ENCODE peak calls at places on chromosome 18, in four cellular contexts. R is GM12892, U is IMR-90, A is transverse colon. M is an unnamed sample.

GRCh38 chr18:21342372-21342771 is 100.3 kb downstream of the GREB1L start:
- DNase-seq in R (no peak), U (no peak), A (no peak), M (no peak)

GRCh38 chr18:32669549-32670165 is 103.2 kb downstream of the KLHL14 start:
- DNase-seq in R (no peak), U (no peak), A (no peak), M (no peak)

GRCh38 chr18:54742654-54743053 is 85.6 kb upstream of the RAB27B start:
- DNase-seq in R (no peak), U (peak), A (peak), M (no peak)

GRCh38 chr18:23711421-23711820 is 22.2 kb downstream of the LAMA3 start:
- DNase-seq in R (no peak), U (no peak), A (no peak), M (no peak)

GRCh38 chr18:31386683-31387082 is 10.1 kb downstream of the DSG4 start:
- DNase-seq in R (no peak), U (no peak), A (no peak), M (no peak)

GRCh38 chr18:63785031-63785430 is 9.8 kb downstream of the SERPINB7 start:
- DNase-seq in R (no peak), U (no peak), A (no peak), M (no peak)

GRCh38 chr18:72075040-72075439 is 469.1 kb downstream of the CBLN2 start:
- DNase-seq in R (no peak), U (no peak), A (no peak), M (no peak)

GRCh38 chr18:59902180-59902992 is 2.6 kb downstream of the PMAIP1 start:
- DNase-seq in R (no peak), U (peak), A (no peak), M (no peak)

GRCh38 chr18:58965930-58966662 is 101.4 kb downstream of the ZNF532 start:
- DNase-seq in R (no peak), U (no peak), A (no peak), M (no peak)

GRCh38 chr18:57859314-57859713 is 56.2 kb upstream of the ATP8B1 start:
- DNase-seq in R (no peak), U (no peak), A (peak), M (no peak)

GRCh38 chr18:10195529-10195928 is 258.9 kb upstream of the APCDD1 start:
- DNase-seq in R (no peak), U (no peak), A (no peak), M (no peak)

GRCh38 chr18:6718255-6718654 is 11.3 kb upstream of the ARHGAP28 start:
- DNase-seq in R (no peak), U (no peak), A (no peak), M (no peak)

GRCh38 chr18:22314001-22314400 is 103.7 kb downstream of the CTAGE1 start:
- DNase-seq in R (no peak), U (peak), A (no peak), M (no peak)

GRCh38 chr18:8703781-8704301 is 1.5 kb upstream of the MTCL1 start:
- DNase-seq in R (no peak), U (no peak), A (no peak), M (peak)
- TF ChIP-seq POLR2A in R (no peak), U (no peak), A (no peak), M (no peak)

GRCh38 chr18:712401-713134 is at the start of gene ENOSF1:
- DNase-seq in R (peak), U (peak), A (peak), M (peak)
- TF ChIP-seq POLR2A in R (peak), U (no peak), A (peak), M (no peak)

GRCh38 chr18:48007955-48008701 is 77.7 kb upstream of the SMAD2 start:
- DNase-seq in R (peak), U (no peak), A (peak), M (peak)

GRCh38 chr18:48006415-48007175 is 76.1 kb upstream of the SMAD2 start:
- DNase-seq in R (no peak), U (no peak), A (no peak), M (no peak)

GRCh38 chr18:48004577-48004976 is 74.1 kb upstream of the SMAD2 start:
- DNase-seq in R (no peak), U (no peak), A (no peak), M (no peak)

GRCh38 chr18:48009116-48009825 is 78.8 kb upstream of the SMAD2 start:
- DNase-seq in R (no peak), U (no peak), A (no peak), M (no peak)

GRCh38 chr18:48007381-48007780 is 76.9 kb upstream of the SMAD2 start:
- DNase-seq in R (no peak), U (no peak), A (no peak), M (no peak)
- TF ChIP-seq POLR2A in R (no peak), U (no peak), A (no peak), M (no peak)

GRCh38 chr18:39596891-39597290 is 2031.3 kb upstream of the CELF4 start:
- DNase-seq in R (no peak), U (no peak), A (peak), M (no peak)

GRCh38 chr18:39594206-39594605 is 2028.6 kb upstream of the CELF4 start:
- DNase-seq in R (no peak), U (no peak), A (no peak), M (no peak)

GRCh38 chr18:39599251-39599650 is 2033.7 kb upstream of the CELF4 start:
- DNase-seq in R (no peak), U (no peak), A (no peak), M (no peak)

GRCh38 chr18:39591647-39592046 is 2026.0 kb upstream of the CELF4 start:
- DNase-seq in R (no peak), U (no peak), A (no peak), M (no peak)

GRCh38 chr18:39596216-39596615 is 2030.6 kb upstream of the CELF4 start:
- DNase-seq in R (no peak), U (peak), A (no peak), M (no peak)
- TF ChIP-seq POLR2A in R (no peak), U (no peak), A (no peak), M (no peak)

GRCh38 chr18:12278765-12279682 is 24.9 kb downstream of the CIDEA start:
- DNase-seq in R (no peak), U (peak), A (peak), M (no peak)
- TF ChIP-seq POLR2A in R (no peak), U (peak), A (peak), M (no peak)

GRCh38 chr18:79507076-79507545 is 111.4 kb downstream of the NFATC1 start:
- DNase-seq in R (no peak), U (no peak), A (peak), M (peak)
- TF ChIP-seq POLR2A in R (no peak), U (no peak), A (no peak), M (no peak)

GRCh38 chr18:75209129-75209951 is at the start of gene PTGR3:
- DNase-seq in R (peak), U (peak), A (peak), M (peak)

GRCh38 chr18:75209952-75210261 is 690 bp upstream of the TSHZ1 start:
- DNase-seq in R (no peak), U (no peak), A (no peak), M (no peak)

GRCh38 chr18:75211721-75212625 is 1.4 kb downstream of the TSHZ1 start:
- DNase-seq in R (no peak), U (peak), A (peak), M (peak)

GRCh38 chr18:75211002-75211621 is 515 bp downstream of the TSHZ1 start:
- DNase-seq in R (no peak), U (peak), A (peak), M (peak)

DNA sequence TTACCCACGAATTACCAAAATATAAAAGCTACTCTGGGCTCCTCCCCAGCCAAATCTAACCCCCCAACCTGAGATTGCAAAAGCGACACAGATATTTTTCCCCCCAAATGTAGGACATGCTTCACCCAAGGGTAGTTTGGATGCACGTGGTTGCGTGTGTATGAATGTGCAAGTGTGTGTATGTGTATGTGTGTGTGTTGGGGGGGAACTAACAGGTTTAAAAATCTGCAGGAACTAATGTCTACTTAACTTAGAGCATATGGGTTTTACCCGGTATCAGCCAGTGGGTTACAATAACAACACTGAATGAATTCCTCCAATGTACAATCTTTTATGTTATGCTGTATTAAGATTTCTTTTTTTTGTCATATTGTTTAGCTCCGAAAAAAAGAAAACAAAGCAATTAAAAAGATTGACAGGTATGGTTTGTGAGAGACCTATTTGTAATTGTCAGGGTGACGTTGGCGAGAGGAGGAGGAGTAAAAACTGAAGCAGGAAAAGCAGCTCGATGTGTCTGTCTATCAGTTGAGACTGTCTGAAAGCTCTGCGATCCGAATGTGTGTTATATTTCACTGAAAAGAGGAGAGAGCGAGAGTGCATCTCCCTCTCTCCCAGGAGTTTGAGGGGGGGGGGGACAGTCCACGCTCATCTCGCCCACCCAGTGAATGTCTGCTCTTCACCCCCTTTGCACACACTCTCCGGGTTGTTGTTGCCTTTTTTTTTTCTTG is at the start of gene TSHZ1:
- DNase-seq in R (no peak), U (peak), A (peak), M (no peak)
- TF ChIP-seq POLR2A in R (peak), U (peak), A (peak), M (peak)

GRCh38 chr18:9137168-9138066 is 836 bp downstream of the ANKRD12 start:
- DNase-seq in R (peak), U (peak), A (peak), M (peak)

GRCh38 chr18:9135912-9136314 is 668 bp upstream of the ANKRD12 start:
- DNase-seq in R (peak), U (peak), A (peak), M (no peak)

GRCh38 chr18:9135081-9135911 is 1.3 kb upstream of the ANKRD12 start:
- DNase-seq in R (no peak), U (no peak), A (no peak), M (no peak)

GRCh38 chr18:9139400-9140039 is 2.9 kb downstream of the ANKRD12 start:
- DNase-seq in R (no peak), U (no peak), A (no peak), M (no peak)

DNA sequence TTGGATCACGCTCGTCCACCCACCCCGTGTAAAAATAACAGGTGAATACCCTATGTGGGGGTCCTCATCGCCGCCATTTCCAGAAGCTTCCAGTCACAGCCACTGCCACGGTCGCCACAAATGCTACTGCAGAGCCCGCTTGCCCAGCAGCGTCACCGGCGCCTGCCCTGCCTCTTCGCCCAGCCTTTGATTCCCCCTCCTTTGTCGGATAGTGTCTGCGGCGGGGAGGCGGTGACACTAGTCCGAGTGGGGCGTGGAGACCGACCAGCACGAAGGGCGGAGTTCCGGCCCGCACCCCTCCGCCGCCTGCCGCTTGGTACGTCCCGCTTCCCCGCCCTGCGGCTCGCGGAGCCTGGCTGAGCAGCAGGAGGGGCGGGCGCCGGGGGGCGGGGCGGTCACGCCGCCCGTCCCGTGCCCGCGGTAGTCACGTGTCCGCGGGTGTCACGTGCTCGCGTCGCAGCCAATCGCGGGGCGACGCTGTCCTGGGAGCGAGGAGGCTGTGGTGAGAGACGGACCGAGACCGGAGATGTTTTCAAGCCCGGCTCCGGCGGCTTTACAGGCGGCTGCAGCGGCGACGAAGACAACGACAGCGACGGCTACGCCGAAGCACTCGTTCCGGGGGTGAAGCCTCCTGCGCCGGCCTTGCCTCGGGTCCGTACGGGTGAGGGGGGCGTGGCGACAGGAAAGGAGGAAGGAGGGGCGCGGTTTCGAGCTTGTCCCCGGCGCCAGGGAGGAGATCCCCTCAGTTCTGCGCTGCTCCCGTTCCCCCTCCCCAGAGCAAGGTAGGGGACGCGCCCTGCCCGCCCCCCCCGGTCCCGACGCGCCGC is at the start of gene ANKRD12:
- DNase-seq in R (peak), U (peak), A (peak), M (peak)
- TF ChIP-seq POLR2A in R (peak), U (peak), A (peak), M (peak)

GRCh38 chr18:76398899-76399612 is 96.0 kb downstream of the ZNF516 start:
- DNase-seq in R (peak), U (peak), A (peak), M (peak)

GRCh38 chr18:76399613-76400391 is 95.2 kb downstream of the ZNF516 start:
- DNase-seq in R (no peak), U (no peak), A (no peak), M (no peak)

GRCh38 chr18:76396792-76397191 is 98.2 kb downstream of the ZNF516 start:
- DNase-seq in R (no peak), U (no peak), A (no peak), M (no peak)

GRCh38 chr18:76397631-76398030 is 97.4 kb downstream of the ZNF516 start:
- DNase-seq in R (no peak), U (no peak), A (no peak), M (no peak)

DNA sequence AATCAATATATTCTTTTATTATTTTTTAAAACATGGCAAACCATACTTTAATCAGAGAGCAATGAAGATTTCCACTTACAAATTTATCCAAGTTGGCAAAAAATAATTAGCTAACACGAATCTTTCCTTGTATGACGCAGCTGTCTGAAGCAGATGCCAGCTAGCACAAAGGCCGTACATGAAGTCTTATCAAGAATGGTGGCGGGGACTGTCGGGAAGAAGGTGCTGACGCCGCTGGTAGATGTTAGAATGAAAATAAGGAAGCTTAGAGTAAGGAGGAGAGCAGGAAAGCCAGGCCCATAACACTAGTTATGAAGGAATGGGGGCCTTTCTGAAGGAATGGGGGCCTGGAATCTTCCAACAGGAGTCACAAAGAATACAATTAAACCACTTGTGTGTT is 96.7 kb downstream of the ZNF516 start:
- DNase-seq in R (no peak), U (no peak), A (no peak), M (no peak)
- TF ChIP-seq POLR2A in R (no peak), U (no peak), A (no peak), M (no peak)